ENCODE peak calls at places on chromosome 21, in four cellular contexts. X, F, C and H are unnamed samples.

GRCh38 chr21:43873673-43874072 is 8.7 kb downstream of the AGPAT3 start:
- DNase-seq in X (no peak), F (no peak), C (no peak), H (no peak)

GRCh38 chr21:29196021-29196663 is 65.7 kb downstream of the MAP3K7CL start:
- DNase-seq in X (peak), F (peak), C (peak), H (peak)

GRCh38 chr21:43194303-43195130 is 25.7 kb downstream of the CRYAA start:
- DNase-seq in X (no peak), F (no peak), C (peak), H (no peak)

GRCh38 chr21:42939581-42940413 is 14.4 kb upstream of the ERVH48-1 start:
- DNase-seq in X (no peak), F (no peak), C (peak), H (no peak)

GRCh38 chr21:33858672-33859372 is 56.8 kb downstream of the ATP5PO start:
- DNase-seq in X (no peak), F (no peak), C (no peak), H (no peak)

GRCh38 chr21:32599146-32599925 is 12.8 kb downstream of the CFAP298 start:
- DNase-seq in X (no peak), F (no peak), C (peak), H (no peak)

GRCh38 chr21:32425628-32426027 is 13.1 kb downstream of the EVA1C start:
- DNase-seq in X (no peak), F (no peak), C (no peak), H (no peak)

GRCh38 chr21:44419679-44420078 is 35.6 kb upstream of the LRRC3 start:
- DNase-seq in X (no peak), F (no peak), C (no peak), H (no peak)

GRCh38 chr21:29168874-29169273 is 38.4 kb downstream of the MAP3K7CL start:
- DNase-seq in X (no peak), F (no peak), C (peak), H (no peak)

GRCh38 chr21:18147678-18148077 is 97.0 kb upstream of the CHODL start:
- DNase-seq in X (no peak), F (no peak), C (no peak), H (no peak)

GRCh38 chr21:34546556-34546955 is 34.5 kb upstream of the KCNE1 start:
- DNase-seq in X (no peak), F (no peak), C (no peak), H (no peak)

GRCh38 chr21:33924766-33925100 is 9.1 kb upstream of the ATP5PO start:
- DNase-seq in X (no peak), F (peak), C (no peak), H (no peak)

GRCh38 chr21:30710499-30710898 is 8.1 kb downstream of the KRTAP21-3 start:
- DNase-seq in X (no peak), F (no peak), C (no peak), H (no peak)

GRCh38 chr21:39258207-39258606 is 55.2 kb downstream of the BRWD1 start:
- DNase-seq in X (no peak), F (no peak), C (no peak), H (no peak)

GRCh38 chr21:33080776-33081175 is 10.8 kb downstream of the OLIG1 start:
- DNase-seq in X (no peak), F (no peak), C (no peak), H (no peak)

GRCh38 chr21:34883501-34884271 is 165.4 kb downstream of the RUNX1 start:
- DNase-seq in X (no peak), F (no peak), C (no peak), H (no peak)

GRCh38 chr21:42081138-42081537 is 10.0 kb downstream of the UMODL1 start:
- DNase-seq in X (no peak), F (no peak), C (no peak), H (no peak)

GRCh38 chr21:37065561-37066177 is 7.2 kb downstream of the PIGP start:
- DNase-seq in X (no peak), F (no peak), C (no peak), H (no peak)

GRCh38 chr21:39111928-39112327 is 71.3 kb downstream of the PSMG1 start:
- DNase-seq in X (no peak), F (no peak), C (no peak), H (no peak)

GRCh38 chr21:32918467-32919140 is 107.1 kb upstream of the OLIG2 start:
- DNase-seq in X (no peak), F (no peak), C (no peak), H (no peak)

GRCh38 chr21:41961753-41962152 is 7.9 kb upstream of the C2CD2 start:
- DNase-seq in X (no peak), F (no peak), C (no peak), H (no peak)

GRCh38 chr21:34743831-34744230 is 75.0 kb downstream of the CLIC6 start:
- DNase-seq in X (no peak), F (no peak), C (no peak), H (no peak)

GRCh38 chr21:19011448-19011847 is 607.9 kb upstream of the TMPRSS15 start:
- DNase-seq in X (no peak), F (no peak), C (no peak), H (no peak)

GRCh38 chr21:41992576-41992975 is 17.6 kb downstream of the ZBTB21 start:
- DNase-seq in X (no peak), F (no peak), C (no peak), H (no peak)

GRCh38 chr21:34243562-34243961 is 120.2 kb upstream of the KCNE2 start:
- DNase-seq in X (peak), F (peak), C (peak), H (no peak)

GRCh38 chr21:35204850-35205564 is 155.9 kb upstream of the RUNX1 start:
- DNase-seq in X (peak), F (no peak), C (no peak), H (no peak)

GRCh38 chr21:21085206-21085605 is 87.0 kb downstream of the NCAM2 start:
- DNase-seq in X (no peak), F (no peak), C (no peak), H (no peak)

DNA sequence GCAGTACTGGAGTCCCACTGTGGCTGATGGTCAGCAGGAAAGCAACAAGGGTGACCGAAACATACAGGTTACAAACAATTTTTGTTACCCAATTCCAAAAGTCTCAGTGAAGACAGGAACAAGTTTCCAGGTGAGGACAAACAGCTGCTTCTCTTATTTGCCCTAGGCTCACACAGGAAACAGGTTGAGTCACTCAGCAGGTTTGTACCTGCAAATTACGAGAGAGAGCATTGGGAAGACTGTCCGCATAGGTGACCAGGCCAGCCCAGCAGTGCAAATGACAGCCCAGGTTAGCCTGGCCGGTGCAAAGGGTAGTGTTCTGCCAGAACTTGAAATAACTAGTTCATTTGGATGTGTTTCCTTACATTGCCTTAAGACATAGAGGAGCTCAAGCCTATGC is 40.0 kb upstream of the DSCAM start:
- DNase-seq in X (no peak), F (no peak), C (no peak), H (no peak)
- TF ChIP-seq NFIC in X (no peak), F (no peak), C (no peak), H (no peak)

GRCh38 chr21:27397578-27397977 is 430.7 kb upstream of the ADAMTS5 start:
- DNase-seq in X (no peak), F (no peak), C (no peak), H (no peak)

GRCh38 chr21:27406297-27407009 is 439.6 kb upstream of the ADAMTS5 start:
- DNase-seq in X (no peak), F (peak), C (no peak), H (no peak)

GRCh38 chr21:27400045-27400444 is 433.2 kb upstream of the ADAMTS5 start:
- DNase-seq in X (no peak), F (no peak), C (no peak), H (no peak)

GRCh38 chr21:27407296-27407695 is 440.4 kb upstream of the ADAMTS5 start:
- DNase-seq in X (no peak), F (no peak), C (no peak), H (no peak)

GRCh38 chr21:27403011-27403410 is 436.1 kb upstream of the ADAMTS5 start:
- DNase-seq in X (no peak), F (no peak), C (no peak), H (no peak)
- H2AFZ ChIP-seq in X (no peak), F (no peak), C (no peak), H (no peak)

GRCh38 chr21:26469789-26470188 is 103.3 kb downstream of the CYYR1 start:
- DNase-seq in X (no peak), F (no peak), C (no peak), H (no peak)
- TF ChIP-seq NFIC in X (no peak), F (no peak), C (no peak), H (no peak)

GRCh38 chr21:16509466-16509865 is 779.7 kb downstream of the USP25 start:
- DNase-seq in X (no peak), F (no peak), C (no peak), H (no peak)
- H2AFZ ChIP-seq in X (no peak), F (peak), C (no peak), H (no peak)

GRCh38 chr21:26070822-26071425 is 99.6 kb downstream of the APP start:
- DNase-seq in X (no peak), F (peak), C (no peak), H (no peak)
- TF ChIP-seq NFIC in X (no peak), F (no peak), C (no peak), H (no peak)

GRCh38 chr21:45947716-45948255 is 33.8 kb upstream of the COL6A1 start:
- DNase-seq in X (no peak), F (no peak), C (no peak), H (no peak)

GRCh38 chr21:45951676-45952075 is 29.9 kb upstream of the COL6A1 start:
- DNase-seq in X (no peak), F (no peak), C (no peak), H (no peak)

GRCh38 chr21:45948576-45949141 is 32.9 kb upstream of the COL6A1 start:
- DNase-seq in X (peak), F (no peak), C (no peak), H (no peak)

GRCh38 chr21:45950740-45951515 is 30.6 kb upstream of the COL6A1 start:
- DNase-seq in X (no peak), F (peak), C (no peak), H (no peak)

GRCh38 chr21:45949928-45950739 is 31.4 kb upstream of the COL6A1 start:
- DNase-seq in X (no peak), F (peak), C (no peak), H (no peak)
- H2AFZ ChIP-seq in X (no peak), F (no peak), C (no peak), H (no peak)

GRCh38 chr21:45544449-45545235 is 2.4 kb upstream of the SLC19A1 start:
- DNase-seq in X (no peak), F (no peak), C (no peak), H (no peak)
- TF ChIP-seq NFIC in X (no peak), F (no peak), C (no peak), H (no peak)

GRCh38 chr21:15298306-15298705 is 233.5 kb upstream of the NRIP1 start:
- DNase-seq in X (no peak), F (no peak), C (no peak), H (no peak)

GRCh38 chr21:15300131-15300530 is 235.3 kb upstream of the NRIP1 start:
- DNase-seq in X (no peak), F (no peak), C (no peak), H (no peak)

GRCh38 chr21:15301736-15302135 is 236.9 kb upstream of the NRIP1 start:
- DNase-seq in X (no peak), F (no peak), C (peak), H (no peak)

GRCh38 chr21:15297829-15298228 is 233.0 kb upstream of the NRIP1 start:
- DNase-seq in X (no peak), F (no peak), C (no peak), H (no peak)

GRCh38 chr21:15301014-15301413 is 236.2 kb upstream of the NRIP1 start:
- DNase-seq in X (peak), F (no peak), C (no peak), H (no peak)
- H2AFZ ChIP-seq in X (peak), F (no peak), C (no peak), H (no peak)